ENCODE peak calls at places on chromosomes 12 and 14, in ten cellular contexts. Y is IMR-90, Q is GM10248, D is psoas muscle, J is cardiac fibroblast, G is thoracic aorta, B is choroid plexus epithelial cell, C is fibroblast of the aortic adventitia, E is endothelial cell, A is AG09309. R is an unnamed sample.

GRCh38 chr12:70645494-70646317 is 8.5 kb upstream of the PTPRB start:
- DNase-seq in Y (peak; percentile 85), Q (no peak), D (peak; percentile 56), J (peak; percentile 96), G (peak; percentile 21), B (peak; percentile 93), C (peak; percentile 94), E (peak; percentile 28), A (peak; percentile 89), R (no peak)

GRCh38 chr12:26287666-26288408 is 92.5 kb downstream of the SSPN start:
- DNase-seq in Y (no peak), Q (no peak), D (peak; percentile 49), J (no peak), G (no peak), B (no peak), C (peak; percentile 84), E (no peak), A (peak; percentile 64), R (no peak)

GRCh38 chr14:26729851-26730250 is 132.0 kb upstream of the NOVA1 start:
- DNase-seq in Y (no peak), Q (no peak), D (no peak), J (peak; percentile 21), G (no peak), B (no peak), C (peak; percentile 54), E (no peak), A (no peak), R (no peak)

GRCh38 chr12:117660896-117661295 is 299.5 kb upstream of the NOS1 start:
- DNase-seq in Y (no peak), Q (no peak), D (no peak), J (no peak), G (no peak), B (no peak), C (no peak), E (no peak), A (no peak), R (no peak)

GRCh38 chr12:75979181-75979580 is 52.4 kb downstream of the PHLDA1 start:
- DNase-seq in Y (peak; percentile 66), Q (no peak), D (no peak), J (peak; percentile 70), G (no peak), B (peak; percentile 50), C (no peak), E (no peak), A (no peak), R (no peak)

GRCh38 chr12:132557969-132558856 is 52.2 kb downstream of the LRCOL1 start:
- DNase-seq in Y (no peak), Q (no peak), D (no peak), J (no peak), G (no peak), B (no peak), C (no peak), E (no peak), A (no peak), R (no peak)

GRCh38 chr14:105059917-105060565 is 5.2 kb downstream of the GPR132 start:
- DNase-seq in Y (no peak), Q (no peak), D (no peak), J (no peak), G (no peak), B (no peak), C (no peak), E (no peak), A (no peak), R (no peak)

GRCh38 chr12:8628731-8629130 is 16.1 kb upstream of the AICDA start:
- DNase-seq in Y (no peak), Q (no peak), D (no peak), J (peak; percentile 23), G (no peak), B (no peak), C (peak; percentile 18), E (no peak), A (no peak), R (no peak)

GRCh38 chr12:45557020-45557419 is 172.5 kb upstream of the ARID2 start:
- DNase-seq in Y (no peak), Q (no peak), D (no peak), J (no peak), G (no peak), B (no peak), C (no peak), E (no peak), A (no peak), R (no peak)

GRCh38 chr12:2689879-2690278 is 104.9 kb upstream of the FKBP4 start:
- DNase-seq in Y (no peak), Q (no peak), D (no peak), J (no peak), G (no peak), B (no peak), C (no peak), E (no peak), A (no peak), R (no peak)

GRCh38 chr12:7130537-7130790 is 293 bp downstream of the CLSTN3 start:
- DNase-seq in Y (no peak), Q (no peak), D (no peak), J (no peak), G (no peak), B (no peak), C (no peak), E (no peak), A (no peak), R (no peak)

GRCh38 chr14:106210650-106211049 is 684.3 kb downstream of the TMEM121 start:
- DNase-seq in Y (no peak), Q (no peak), D (no peak), J (no peak), G (no peak), B (no peak), C (no peak), E (no peak), A (no peak), R (no peak)

GRCh38 chr12:4743046-4743445 is 22.8 kb downstream of the GALNT8 start:
- DNase-seq in Y (no peak), Q (no peak), D (no peak), J (no peak), G (no peak), B (no peak), C (no peak), E (no peak), A (no peak), R (no peak)
- TF ChIP-seq CTCF in Y (no peak), Q (no peak), D (no peak), J (no peak), G (no peak), B (no peak), C (no peak), E (no peak), A (no peak), R (no peak)

GRCh38 chr12:124568431-124569374 is 1.3 kb upstream of the NCOR2 start:
- DNase-seq in Y (peak; percentile 94), Q (peak; percentile 85), D (peak; percentile 86), J (peak; percentile 93), G (no peak), B (peak; percentile 98), C (peak; percentile 97), E (no peak), A (peak; percentile 87), R (no peak)
- TF ChIP-seq CTCF in Y (peak; percentile 64), Q (peak; percentile 25), D (peak; percentile 37), J (peak; percentile 67), G (peak; percentile 34), B (peak; percentile 81), C (peak; percentile 70), E (no peak), A (peak; percentile 76), R (no peak)

GRCh38 chr14:58947156-58947555 is 241.3 kb upstream of the DAAM1 start:
- DNase-seq in Y (no peak), Q (no peak), D (no peak), J (no peak), G (no peak), B (peak; percentile 63), C (no peak), E (no peak), A (no peak), R (no peak)

GRCh38 chr14:58944957-58945356 is 243.5 kb upstream of the DAAM1 start:
- DNase-seq in Y (no peak), Q (no peak), D (no peak), J (no peak), G (no peak), B (no peak), C (no peak), E (no peak), A (no peak), R (no peak)

GRCh38 chr14:58950555-58950954 is 237.9 kb upstream of the DAAM1 start:
- DNase-seq in Y (no peak), Q (no peak), D (no peak), J (no peak), G (no peak), B (no peak), C (no peak), E (no peak), A (no peak), R (no peak)

GRCh38 chr14:58944226-58944769 is 244.2 kb upstream of the DAAM1 start:
- DNase-seq in Y (no peak), Q (no peak), D (no peak), J (no peak), G (no peak), B (no peak), C (no peak), E (no peak), A (no peak), R (no peak)

DNA sequence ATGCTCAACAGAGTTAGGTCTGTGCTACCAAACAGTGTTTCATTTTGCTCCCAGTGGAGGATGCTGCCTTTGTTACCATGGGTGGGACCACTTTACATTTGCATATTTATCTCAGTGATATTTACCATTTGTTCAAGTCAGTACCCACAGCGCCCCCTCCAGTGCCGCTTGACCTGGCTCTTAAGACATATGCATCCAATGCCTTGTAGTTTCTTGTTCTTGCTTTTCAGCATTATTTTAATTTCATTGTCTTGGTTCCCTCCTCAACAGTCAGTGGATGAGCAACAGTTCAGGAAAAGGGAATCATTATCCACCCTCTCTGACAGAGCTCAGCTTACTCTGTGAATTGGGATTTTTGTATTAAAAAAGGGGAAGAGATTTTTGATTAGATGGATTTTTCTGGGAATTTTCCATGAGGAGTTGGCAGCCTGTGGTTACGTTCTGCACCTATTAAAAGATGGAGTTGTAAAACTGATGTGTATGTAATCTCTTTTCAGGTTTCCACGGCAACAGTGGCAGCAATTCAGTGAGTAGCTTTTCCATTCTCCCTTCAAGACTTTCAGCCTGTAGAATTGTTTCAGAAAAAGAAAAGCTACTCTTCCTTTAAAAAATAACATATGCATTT is 240.5 kb upstream of the DAAM1 start:
- DNase-seq in Y (no peak), Q (no peak), D (no peak), J (peak; percentile 38), G (no peak), B (peak; percentile 30), C (peak; percentile 6), E (no peak), A (no peak), R (no peak)
- TF ChIP-seq CTCF in Y (no peak), Q (no peak), D (no peak), J (no peak), G (no peak), B (peak; percentile 24), C (no peak), E (peak; percentile 18), A (no peak), R (no peak)

DNA sequence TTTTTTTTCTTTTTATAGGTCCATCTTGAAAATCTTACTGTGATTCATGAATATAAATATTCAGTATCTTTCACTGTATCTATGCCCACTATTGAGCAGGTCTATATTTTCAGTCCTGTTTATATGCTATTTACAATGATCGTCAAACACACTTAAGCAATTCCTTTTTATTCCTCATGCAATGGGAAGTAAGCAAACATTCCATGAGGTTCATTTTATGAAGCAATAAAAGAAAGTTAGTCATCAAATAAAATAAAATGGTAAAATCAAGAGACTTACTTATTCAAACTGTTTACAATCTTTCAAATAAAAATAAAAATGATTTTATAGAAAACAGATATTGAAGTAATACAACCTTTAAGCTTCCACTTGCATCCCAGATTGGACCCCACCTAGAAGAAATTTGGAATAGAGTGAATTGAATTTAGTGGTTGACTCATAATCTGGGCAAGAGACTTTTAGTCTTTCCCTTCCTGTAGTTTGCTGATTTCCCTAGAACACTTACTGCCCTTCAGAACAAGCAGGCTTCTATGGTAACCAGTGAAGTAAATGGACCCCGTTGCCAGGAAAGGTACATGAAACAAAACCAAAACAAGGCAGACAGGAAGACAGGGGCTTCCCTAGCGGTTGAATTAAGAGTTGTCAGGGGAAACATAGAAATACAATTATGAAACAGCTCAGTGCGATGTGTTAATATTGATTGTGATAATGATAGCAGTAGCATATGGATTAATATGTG is 241.0 kb upstream of the ATP2B1 start:
- DNase-seq in Y (peak; percentile 64), Q (peak; percentile 58), D (no peak), J (peak; percentile 87), G (no peak), B (peak; percentile 89), C (peak; percentile 77), E (peak; percentile 31), A (peak; percentile 96), R (no peak)
- TF ChIP-seq CTCF in Y (peak; percentile 5), Q (peak; percentile 29), D (no peak), J (no peak), G (no peak), B (peak; percentile 38), C (no peak), E (no peak), A (peak; percentile 39), R (no peak)

R was measured in omental fat pad.